ENCODE peak calls at places on chromosome 17, in five cellular contexts. R, U, O, P and I are unnamed samples.

GRCh38 chr17:79671387-79671752 is 59.4 kb upstream of the ENPP7 start:
- DNase-seq in R (no peak), U (no peak), O (no peak), P (no peak), I (no peak)

GRCh38 chr17:64676763-64677162 is 14.7 kb upstream of the SMURF2 start:
- DNase-seq in R (no peak), U (no peak), O (no peak), P (no peak), I (no peak)

GRCh38 chr17:40325156-40326013 is 16.4 kb downstream of the RARA start:
- DNase-seq in R (no peak), U (no peak), O (no peak), P (no peak), I (no peak)

GRCh38 chr17:42414782-42415409 is 8.2 kb downstream of the CAVIN1 start:
- DNase-seq in R (no peak), U (peak), O (no peak), P (no peak), I (no peak)

GRCh38 chr17:78723001-78723796 is 58.9 kb downstream of the CYTH1 start:
- DNase-seq in R (no peak), U (peak), O (peak), P (peak), I (no peak)

GRCh38 chr17:80938556-80938955 is 53.1 kb upstream of the CHMP6 start:
- DNase-seq in R (no peak), U (no peak), O (no peak), P (no peak), I (no peak)

GRCh38 chr17:29958947-29959657 is 17.7 kb downstream of the EFCAB5 start:
- DNase-seq in R (no peak), U (no peak), O (peak), P (peak), I (peak)

GRCh38 chr17:35432176-35433074 is at the start of gene SLFN12:
- DNase-seq in R (peak), U (peak), O (peak), P (peak), I (peak)

GRCh38 chr17:48052956-48053757 is 5.0 kb downstream of the NFE2L1 start:
- DNase-seq in R (no peak), U (peak), O (no peak), P (peak), I (no peak)

GRCh38 chr17:80718428-80718827 is 173.8 kb downstream of the RPTOR start:
- DNase-seq in R (no peak), U (no peak), O (no peak), P (no peak), I (no peak)

GRCh38 chr17:50946223-50946890 is 80.2 kb upstream of the TOB1 start:
- DNase-seq in R (no peak), U (no peak), O (no peak), P (no peak), I (no peak)

GRCh38 chr17:64780096-64781012 is 118.2 kb upstream of the SMURF2 start:
- DNase-seq in R (no peak), U (peak), O (no peak), P (no peak), I (no peak)

GRCh38 chr17:14207791-14208190 is 28.9 kb downstream of the CDRT15 start:
- DNase-seq in R (no peak), U (no peak), O (no peak), P (no peak), I (no peak)

GRCh38 chr17:63447688-63448005 is 1.5 kb upstream of the CYB561 start:
- DNase-seq in R (no peak), U (no peak), O (peak), P (no peak), I (no peak)

GRCh38 chr17:65756760-65757159 is 195.3 kb upstream of the AXIN2 start:
- DNase-seq in R (no peak), U (no peak), O (peak), P (no peak), I (no peak)

GRCh38 chr17:64131606-64132270 is 1.8 kb upstream of the ERN1 start:
- DNase-seq in R (no peak), U (no peak), O (no peak), P (no peak), I (no peak)

GRCh38 chr17:21008516-21008915 is 34.3 kb downstream of the USP22 start:
- DNase-seq in R (no peak), U (no peak), O (no peak), P (no peak), I (no peak)

GRCh38 chr17:27533874-27534815 is 77.9 kb downstream of the KSR1 start:
- DNase-seq in R (peak), U (no peak), O (peak), P (peak), I (peak)

GRCh38 chr17:72065556-72065955 is 55.3 kb upstream of the SOX9 start:
- DNase-seq in R (no peak), U (no peak), O (no peak), P (no peak), I (no peak)
- H3K4me3 ChIP-seq in R (no peak), U (no peak), O (no peak), P (no peak), I (no peak)

GRCh38 chr17:17612085-17613022 is 20.8 kb upstream of the PEMT start:
- DNase-seq in R (no peak), U (no peak), O (no peak), P (no peak), I (no peak)
- TF ChIP-seq CTCF in R (no peak), U (no peak), O (no peak), P (no peak), I (no peak)

GRCh38 chr17:74780443-74781238 is 4.5 kb upstream of the NAT9 start:
- DNase-seq in R (no peak), U (no peak), O (no peak), P (peak), I (no peak)

GRCh38 chr17:74779948-74780400 is 3.8 kb upstream of the NAT9 start:
- DNase-seq in R (no peak), U (peak), O (no peak), P (no peak), I (no peak)

GRCh38 chr17:74776990-74777389 is 845 bp upstream of the NAT9 start:
- DNase-seq in R (no peak), U (no peak), O (no peak), P (no peak), I (no peak)

GRCh38 chr17:74777884-74778490 is 1.8 kb upstream of the NAT9 start:
- DNase-seq in R (no peak), U (no peak), O (no peak), P (no peak), I (no peak)

DNA sequence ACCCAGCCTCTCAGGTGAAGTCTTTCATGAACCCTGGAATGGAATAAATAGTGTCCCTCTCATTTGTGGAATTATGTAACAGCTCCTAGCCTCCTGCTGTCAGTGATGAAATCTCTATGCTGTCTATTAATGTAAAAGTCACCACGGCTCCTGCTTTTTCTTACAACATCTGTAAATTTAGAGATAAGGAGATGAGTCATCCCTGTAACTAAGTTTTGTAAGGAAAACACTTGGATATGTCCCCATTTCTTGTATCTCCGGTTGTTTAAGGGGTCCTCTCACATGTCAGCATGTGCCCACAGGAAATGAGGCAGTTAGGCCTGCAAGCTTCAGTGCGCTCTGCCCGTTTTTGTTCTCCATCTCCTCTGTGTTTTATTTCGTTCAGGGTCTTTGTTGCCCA is 2.8 kb upstream of the NAT9 start:
- DNase-seq in R (no peak), U (no peak), O (peak), P (no peak), I (no peak)
- H3K4me3 ChIP-seq in R (no peak), U (no peak), O (no peak), P (no peak), I (no peak)

GRCh38 chr17:7352559-7352889 is 562 bp downstream of the KCTD11 start:
- DNase-seq in R (no peak), U (no peak), O (no peak), P (no peak), I (no peak)
- TF ChIP-seq CTCF in R (no peak), U (no peak), O (no peak), P (no peak), I (no peak)

GRCh38 chr17:76531501-76532038 is 5.9 kb downstream of the CYGB start:
- DNase-seq in R (no peak), U (no peak), O (no peak), P (no peak), I (no peak)

GRCh38 chr17:76529643-76530488 is 7.6 kb downstream of the CYGB start:
- DNase-seq in R (no peak), U (peak), O (peak), P (peak), I (peak)

GRCh38 chr17:76529224-76529642 is 8.3 kb downstream of the CYGB start:
- DNase-seq in R (no peak), U (peak), O (peak), P (peak), I (peak)

GRCh38 chr17:76530826-76531500 is 6.5 kb downstream of the CYGB start:
- DNase-seq in R (no peak), U (no peak), O (no peak), P (no peak), I (no peak)

GRCh38 chr17:76530489-76530814 is 7.1 kb downstream of the CYGB start:
- DNase-seq in R (no peak), U (no peak), O (no peak), P (no peak), I (no peak)
- H3K4me3 ChIP-seq in R (no peak), U (no peak), O (no peak), P (no peak), I (no peak)